ENCODE peak calls at places on chromosomes 5 and 9, in eight cellular contexts. One of them, this sample, is unnamed. For H3K4me1 and H3K27me3, the result is how much of the 10 kb centered on the place peaks cover.

GRCh38 chr9:136138566-136138965 is 19.9 kb upstream of the TMEM250 start:
- DNase-seq in heart right ventricle: no peak
- DNase-seq in tibial artery: no peak
- DNase-seq in A673: peak
- DNase-seq in spleen: no peak
- DNase-seq in astrocyte: no peak
- DNase-seq in fibroblast of lung: peak
- DNase-seq in CD4-positive, CD25-positive, alpha-beta regulatory T cell: peak
- DNase-seq in this sample: no peak

GRCh38 chr5:63923914-63924313 is 38.3 kb downstream of the HTR1A start:
- DNase-seq in astrocyte: no peak
- DNase-seq in CD4-positive, CD25-positive, alpha-beta regulatory T cell: no peak
- DNase-seq in spleen: no peak
- DNase-seq in tibial artery: no peak
- DNase-seq in heart right ventricle: no peak
- DNase-seq in A673: no peak
- DNase-seq in fibroblast of lung: no peak
- DNase-seq in this sample: no peak

GRCh38 chr9:96317335-96317980 is 15.5 kb upstream of the HSD17B3 start:
- DNase-seq in tibial artery: peak
- DNase-seq in A673: peak
- DNase-seq in fibroblast of lung: peak
- DNase-seq in heart right ventricle: peak
- DNase-seq in CD4-positive, CD25-positive, alpha-beta regulatory T cell: peak
- DNase-seq in spleen: peak
- DNase-seq in astrocyte: peak
- DNase-seq in this sample: no peak

GRCh38 chr5:35023531-35024178 is 24.1 kb downstream of the AGXT2 start:
- DNase-seq in heart right ventricle: no peak
- DNase-seq in astrocyte: no peak
- DNase-seq in CD4-positive, CD25-positive, alpha-beta regulatory T cell: no peak
- DNase-seq in spleen: no peak
- DNase-seq in A673: no peak
- DNase-seq in fibroblast of lung: no peak
- DNase-seq in tibial artery: no peak
- DNase-seq in this sample: no peak

GRCh38 chr9:129497064-129497836 is 123.7 kb downstream of the C9orf50 start:
- DNase-seq in A673: peak
- DNase-seq in fibroblast of lung: no peak
- DNase-seq in astrocyte: no peak
- DNase-seq in tibial artery: peak
- DNase-seq in CD4-positive, CD25-positive, alpha-beta regulatory T cell: no peak
- DNase-seq in heart right ventricle: peak
- DNase-seq in spleen: no peak
- DNase-seq in this sample: no peak

GRCh38 chr5:9197881-9198260 is 348.0 kb downstream of the SEMA5A start:
- DNase-seq in A673: no peak
- DNase-seq in CD4-positive, CD25-positive, alpha-beta regulatory T cell: no peak
- DNase-seq in heart right ventricle: no peak
- DNase-seq in astrocyte: peak
- DNase-seq in fibroblast of lung: peak
- DNase-seq in spleen: no peak
- DNase-seq in tibial artery: no peak
- DNase-seq in this sample: no peak

GRCh38 chr9:21546949-21547348 is 64.8 kb upstream of the IFNE start:
- DNase-seq in astrocyte: no peak
- DNase-seq in tibial artery: no peak
- DNase-seq in A673: no peak
- DNase-seq in fibroblast of lung: no peak
- DNase-seq in spleen: no peak
- DNase-seq in heart right ventricle: no peak
- DNase-seq in CD4-positive, CD25-positive, alpha-beta regulatory T cell: no peak
- DNase-seq in this sample: no peak

GRCh38 chr5:59042201-59042600 is 459.3 kb downstream of the RAB3C start:
- DNase-seq in astrocyte: peak
- DNase-seq in A673: no peak
- DNase-seq in CD4-positive, CD25-positive, alpha-beta regulatory T cell: no peak
- DNase-seq in fibroblast of lung: peak
- DNase-seq in tibial artery: no peak
- DNase-seq in spleen: no peak
- DNase-seq in heart right ventricle: no peak
- DNase-seq in this sample: no peak

GRCh38 chr5:169980418-169981053 is at the start of gene INSYN2B:
- DNase-seq in A673: peak
- DNase-seq in heart right ventricle: peak
- DNase-seq in tibial artery: peak
- DNase-seq in astrocyte: peak
- DNase-seq in fibroblast of lung: peak
- DNase-seq in spleen: no peak
- DNase-seq in CD4-positive, CD25-positive, alpha-beta regulatory T cell: peak
- DNase-seq in this sample: no peak

GRCh38 chr9:136572003-136572595 is 26.3 kb upstream of the NOTCH1 start:
- DNase-seq in spleen: no peak
- DNase-seq in tibial artery: no peak
- DNase-seq in fibroblast of lung: peak
- DNase-seq in A673: no peak
- DNase-seq in heart right ventricle: peak
- DNase-seq in astrocyte: peak
- DNase-seq in CD4-positive, CD25-positive, alpha-beta regulatory T cell: no peak
- DNase-seq in this sample: no peak

GRCh38 chr5:6410421-6410820 is 32.1 kb upstream of the MED10 start:
- DNase-seq in A673: peak
- DNase-seq in fibroblast of lung: no peak
- DNase-seq in CD4-positive, CD25-positive, alpha-beta regulatory T cell: no peak
- DNase-seq in tibial artery: no peak
- DNase-seq in astrocyte: no peak
- DNase-seq in spleen: no peak
- DNase-seq in heart right ventricle: no peak
- DNase-seq in this sample: no peak

GRCh38 chr9:23447166-23447565 is 378.9 kb downstream of the ELAVL2 start:
- DNase-seq in spleen: no peak
- DNase-seq in A673: no peak
- DNase-seq in fibroblast of lung: no peak
- DNase-seq in astrocyte: no peak
- DNase-seq in tibial artery: no peak
- DNase-seq in heart right ventricle: no peak
- DNase-seq in CD4-positive, CD25-positive, alpha-beta regulatory T cell: no peak
- DNase-seq in this sample: no peak

GRCh38 chr9:127746959-127747569 is 12.0 kb upstream of the TOR2A start:
- DNase-seq in fibroblast of lung: no peak
- DNase-seq in A673: no peak
- DNase-seq in heart right ventricle: no peak
- DNase-seq in astrocyte: no peak
- DNase-seq in spleen: no peak
- DNase-seq in tibial artery: no peak
- DNase-seq in CD4-positive, CD25-positive, alpha-beta regulatory T cell: peak
- DNase-seq in this sample: peak

GRCh38 chr9:95100071-95100627 is 217.4 kb downstream of the FANCC start:
- DNase-seq in CD4-positive, CD25-positive, alpha-beta regulatory T cell: no peak
- DNase-seq in A673: no peak
- DNase-seq in spleen: no peak
- DNase-seq in heart right ventricle: no peak
- DNase-seq in tibial artery: no peak
- DNase-seq in astrocyte: peak
- DNase-seq in fibroblast of lung: no peak
- DNase-seq in this sample: no peak

GRCh38 chr5:75886706-75887105 is 169.5 kb upstream of the POC5 start:
- DNase-seq in spleen: no peak
- DNase-seq in heart right ventricle: no peak
- DNase-seq in CD4-positive, CD25-positive, alpha-beta regulatory T cell: no peak
- DNase-seq in fibroblast of lung: no peak
- DNase-seq in A673: peak
- DNase-seq in astrocyte: no peak
- DNase-seq in tibial artery: no peak
- DNase-seq in this sample: no peak

GRCh38 chr5:129905467-129906176 is 1.4 kb downstream of the CHSY3 start:
- DNase-seq in CD4-positive, CD25-positive, alpha-beta regulatory T cell: no peak
- DNase-seq in astrocyte: no peak
- DNase-seq in fibroblast of lung: peak
- DNase-seq in spleen: no peak
- DNase-seq in tibial artery: peak
- DNase-seq in heart right ventricle: no peak
- DNase-seq in A673: no peak
- DNase-seq in this sample: no peak

GRCh38 chr9:110126986-110127864 is 80.7 kb downstream of the C9orf152 start:
- DNase-seq in spleen: peak
- DNase-seq in fibroblast of lung: peak
- DNase-seq in CD4-positive, CD25-positive, alpha-beta regulatory T cell: no peak
- DNase-seq in A673: no peak
- DNase-seq in tibial artery: peak
- DNase-seq in astrocyte: peak
- DNase-seq in heart right ventricle: peak
- DNase-seq in this sample: no peak

GRCh38 chr9:37903581-37903830 is 421 bp downstream of the SLC25A51 start:
- DNase-seq in astrocyte: no peak
- DNase-seq in heart right ventricle: peak
- DNase-seq in fibroblast of lung: no peak
- DNase-seq in spleen: peak
- DNase-seq in tibial artery: peak
- DNase-seq in A673: peak
- DNase-seq in CD4-positive, CD25-positive, alpha-beta regulatory T cell: no peak
- DNase-seq in this sample: no peak

DNA sequence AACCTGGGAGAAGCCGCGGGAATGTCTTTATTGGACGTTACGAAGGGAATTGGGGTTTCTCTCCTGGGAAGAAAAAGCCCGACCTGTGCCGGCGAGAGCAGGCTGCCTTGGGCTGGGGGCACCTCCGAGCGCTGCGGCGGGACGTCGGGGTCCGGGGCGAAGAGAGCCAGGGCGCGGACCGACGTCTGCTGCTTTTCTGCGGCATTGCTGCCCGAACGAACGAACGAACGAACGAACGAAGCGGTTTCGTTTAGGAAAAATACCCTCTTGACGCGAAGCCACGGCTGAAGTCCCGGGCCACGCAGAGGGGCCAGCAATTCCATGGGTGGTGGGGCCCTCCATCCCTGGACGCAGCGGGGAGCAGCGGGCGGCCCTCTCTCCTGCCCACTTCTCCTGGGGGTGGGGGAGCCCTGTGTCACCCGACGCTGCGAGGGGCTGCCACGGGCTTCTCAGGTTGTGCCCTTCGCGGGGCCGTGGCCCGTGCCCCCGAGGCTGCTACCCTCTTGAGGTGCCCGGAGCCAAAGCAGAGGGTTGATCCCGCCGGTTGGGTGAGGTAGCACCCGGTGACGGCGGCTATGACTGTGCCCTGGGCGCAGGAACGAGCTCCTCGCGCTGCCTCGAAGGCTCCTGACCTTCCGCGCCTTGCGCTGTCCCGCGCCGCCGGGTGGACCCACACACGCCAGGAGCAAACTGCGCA is 4.9 kb upstream of the PITX1 start:
- DNase-seq in heart right ventricle: no peak
- DNase-seq in fibroblast of lung: no peak
- DNase-seq in astrocyte: no peak
- DNase-seq in spleen: no peak
- DNase-seq in CD4-positive, CD25-positive, alpha-beta regulatory T cell: no peak
- DNase-seq in A673: no peak
- DNase-seq in tibial artery: no peak
- DNase-seq in this sample: no peak
- H3K4me3 ChIP-seq in heart right ventricle: no peak
- H3K4me3 ChIP-seq in fibroblast of lung: no peak
- H3K4me3 ChIP-seq in astrocyte: no peak
- H3K4me3 ChIP-seq in spleen: peak
- H3K4me3 ChIP-seq in CD4-positive, CD25-positive, alpha-beta regulatory T cell: no peak
- H3K4me3 ChIP-seq in A673: peak
- H3K4me3 ChIP-seq in tibial artery: peak
- H3K4me3 ChIP-seq in this sample: no peak

DNA sequence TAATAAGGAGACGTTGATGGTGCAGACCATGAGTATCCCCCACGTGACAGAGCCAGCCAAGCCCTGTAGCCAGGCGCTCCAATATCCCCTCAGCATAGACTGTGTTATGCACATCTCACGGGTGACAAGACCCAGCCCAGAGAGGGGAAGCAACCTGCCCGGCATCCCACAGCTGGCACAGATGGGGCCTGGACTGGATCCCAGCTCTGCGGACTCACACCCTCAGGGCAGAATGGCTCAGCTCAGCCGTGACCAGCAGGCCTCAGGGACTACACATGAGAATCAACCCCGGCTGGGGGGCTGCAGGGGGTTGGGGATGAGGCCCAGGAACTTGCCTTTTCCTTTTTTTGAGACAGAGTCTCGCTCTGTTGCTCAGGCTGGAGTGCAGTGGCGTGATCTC is 11.7 kb downstream of the FIBCD1 start:
- DNase-seq in tibial artery: no peak
- DNase-seq in A673: no peak
- DNase-seq in astrocyte: no peak
- DNase-seq in CD4-positive, CD25-positive, alpha-beta regulatory T cell: no peak
- DNase-seq in spleen: no peak
- DNase-seq in heart right ventricle: no peak
- DNase-seq in fibroblast of lung: no peak
- DNase-seq in this sample: no peak
- H3K4me1 ChIP-seq in tibial artery: under half
- H3K4me1 ChIP-seq in A673: under half
- H3K4me1 ChIP-seq in astrocyte: under half
- H3K4me1 ChIP-seq in CD4-positive, CD25-positive, alpha-beta regulatory T cell: under half
- H3K4me1 ChIP-seq in spleen: under half
- H3K4me1 ChIP-seq in heart right ventricle: under half
- H3K4me1 ChIP-seq in fibroblast of lung: under half
- H3K4me1 ChIP-seq in this sample: under half

GRCh38 chr9:92949266-92949982 is 2.1 kb downstream of the FGD3 start:
- DNase-seq in spleen: no peak
- DNase-seq in CD4-positive, CD25-positive, alpha-beta regulatory T cell: no peak
- DNase-seq in astrocyte: no peak
- DNase-seq in heart right ventricle: no peak
- DNase-seq in A673: no peak
- DNase-seq in fibroblast of lung: no peak
- DNase-seq in tibial artery: no peak
- DNase-seq in this sample: no peak

GRCh38 chr9:92952861-92953620 is 5.7 kb downstream of the FGD3 start:
- DNase-seq in heart right ventricle: no peak
- DNase-seq in A673: no peak
- DNase-seq in astrocyte: peak
- DNase-seq in fibroblast of lung: no peak
- DNase-seq in CD4-positive, CD25-positive, alpha-beta regulatory T cell: no peak
- DNase-seq in tibial artery: no peak
- DNase-seq in spleen: no peak
- DNase-seq in this sample: no peak

GRCh38 chr9:92954886-92955285 is 7.6 kb downstream of the FGD3 start:
- DNase-seq in A673: no peak
- DNase-seq in astrocyte: no peak
- DNase-seq in fibroblast of lung: no peak
- DNase-seq in spleen: no peak
- DNase-seq in tibial artery: no peak
- DNase-seq in heart right ventricle: no peak
- DNase-seq in CD4-positive, CD25-positive, alpha-beta regulatory T cell: no peak
- DNase-seq in this sample: no peak

GRCh38 chr9:92950359-92950955 is 3.1 kb downstream of the FGD3 start:
- DNase-seq in CD4-positive, CD25-positive, alpha-beta regulatory T cell: no peak
- DNase-seq in heart right ventricle: no peak
- DNase-seq in A673: no peak
- DNase-seq in tibial artery: no peak
- DNase-seq in fibroblast of lung: no peak
- DNase-seq in spleen: no peak
- DNase-seq in astrocyte: no peak
- DNase-seq in this sample: no peak

GRCh38 chr9:92954078-92954861 is 6.9 kb downstream of the FGD3 start:
- DNase-seq in A673: no peak
- DNase-seq in spleen: peak
- DNase-seq in CD4-positive, CD25-positive, alpha-beta regulatory T cell: peak
- DNase-seq in tibial artery: no peak
- DNase-seq in astrocyte: peak
- DNase-seq in heart right ventricle: no peak
- DNase-seq in fibroblast of lung: no peak
- DNase-seq in this sample: peak
- H3K27me3 ChIP-seq in A673: under half
- H3K27me3 ChIP-seq in spleen: under half
- H3K27me3 ChIP-seq in CD4-positive, CD25-positive, alpha-beta regulatory T cell: under half
- H3K27me3 ChIP-seq in tibial artery: under half
- H3K27me3 ChIP-seq in astrocyte: under half
- H3K27me3 ChIP-seq in heart right ventricle: under half
- H3K27me3 ChIP-seq in fibroblast of lung: under half
- H3K27me3 ChIP-seq in this sample: under half

GRCh38 chr5:117261948-117262606 is 687.5 kb upstream of the SEMA6A start:
- DNase-seq in spleen: no peak
- DNase-seq in fibroblast of lung: peak
- DNase-seq in astrocyte: no peak
- DNase-seq in heart right ventricle: no peak
- DNase-seq in tibial artery: no peak
- DNase-seq in A673: no peak
- DNase-seq in CD4-positive, CD25-positive, alpha-beta regulatory T cell: no peak
- DNase-seq in this sample: no peak
- H3K4me3 ChIP-seq in spleen: no peak
- H3K4me3 ChIP-seq in fibroblast of lung: no peak
- H3K4me3 ChIP-seq in astrocyte: no peak
- H3K4me3 ChIP-seq in heart right ventricle: no peak
- H3K4me3 ChIP-seq in tibial artery: no peak
- H3K4me3 ChIP-seq in A673: no peak
- H3K4me3 ChIP-seq in CD4-positive, CD25-positive, alpha-beta regulatory T cell: no peak
- H3K4me3 ChIP-seq in this sample: no peak